ENCODE peak calls at places on chromosomes 1 and 21, in six cellular contexts. H, A, C, Q, R and K are unnamed samples.
A peak's percentile ranks its signal among the peaks of the same experiment; 100 is the strongest.

GRCh38 chr1:3910769-3911520 is 10.9 kb upstream of the C1orf174 start:
- DNase-seq in Q (no peak), H (peak; percentile 92), C (peak; percentile 73), A (peak; percentile 87), R (no peak), K (peak; percentile 89)

GRCh38 chr1:30085814-30086770 is 637.3 kb downstream of the MATN1 start:
- DNase-seq in A (no peak), C (peak; percentile 85), Q (peak; percentile 21), H (peak; percentile 85), R (no peak), K (peak; percentile 94)

GRCh38 chr1:179298952-179299351 is 5.4 kb downstream of the SOAT1 start:
- DNase-seq in H (no peak), C (no peak), R (no peak), Q (no peak), A (no peak), K (no peak)

GRCh38 chr21:33761104-33762036 is 119.1 kb downstream of the ITSN1 start:
- DNase-seq in Q (no peak), R (no peak), H (peak; percentile 79), A (peak; percentile 48), C (peak; percentile 82), K (peak; percentile 24)

GRCh38 chr1:93919780-93920179 is 10.6 kb upstream of the GCLM start:
- DNase-seq in Q (no peak), R (no peak), C (no peak), A (no peak), H (no peak), K (no peak)

GRCh38 chr1:205913451-205914204 is 29.6 kb downstream of the SLC26A9 start:
- DNase-seq in A (no peak), Q (no peak), C (peak; percentile 37), H (peak; percentile 43), R (no peak), K (peak; percentile 69)

GRCh38 chr1:198018529-198018928 is 101.4 kb downstream of the LHX9 start:
- DNase-seq in R (no peak), A (no peak), C (peak; percentile 67), H (peak; percentile 16), Q (no peak), K (no peak)

GRCh38 chr1:55718758-55719671 is 503.9 kb upstream of the USP24 start:
- DNase-seq in C (peak; percentile 87), R (peak; percentile 93), Q (no peak), H (peak; percentile 65), A (peak; percentile 17), K (no peak)

GRCh38 chr1:228278432-228278941 is 70.6 kb downstream of the OBSCN start:
- DNase-seq in C (peak; percentile 7), Q (no peak), R (peak; percentile 62), A (no peak), H (no peak), K (peak; percentile 81)

GRCh38 chr1:2575801-2576663 is 10.5 kb upstream of the PRXL2B start:
- DNase-seq in C (no peak), Q (no peak), R (peak; percentile 87), A (no peak), H (peak; percentile 89), K (peak; percentile 72)

GRCh38 chr1:61852693-61853060 is 110.4 kb downstream of the PATJ start:
- DNase-seq in A (no peak), H (no peak), R (no peak), Q (no peak), C (no peak), K (no peak)

GRCh38 chr21:43331962-43332458 is 94.9 kb downstream of the SIK1 start:
- DNase-seq in R (no peak), H (peak; percentile 83), C (no peak), Q (no peak), A (no peak), K (peak; percentile 37)

GRCh38 chr1:109640285-109640865 is 15.5 kb upstream of the GSTM4 start:
- DNase-seq in Q (no peak), C (peak; percentile 81), A (peak; percentile 71), H (peak; percentile 81), R (peak; percentile 98), K (peak; percentile 52)

GRCh38 chr21:36132691-36133090 is 2.2 kb upstream of the CBR3 start:
- DNase-seq in C (no peak), Q (no peak), H (no peak), R (peak; percentile 90), A (no peak), K (no peak)

GRCh38 chr1:14791611-14792010 is 193.1 kb downstream of the KAZN start:
- DNase-seq in H (no peak), R (no peak), Q (no peak), C (no peak), A (no peak), K (no peak)

GRCh38 chr1:59498640-59499039 is 201.7 kb downstream of the FGGY start:
- DNase-seq in A (no peak), H (no peak), R (no peak), C (peak; percentile 39), Q (no peak), K (no peak)

GRCh38 chr1:171784779-171785178 is 3.3 kb downstream of the METTL13 start:
- DNase-seq in C (no peak), H (no peak), Q (no peak), A (no peak), R (no peak), K (no peak)

GRCh38 chr1:1163538-1164070 is 10.1 kb upstream of the TTLL10 start:
- DNase-seq in C (no peak), R (no peak), Q (no peak), A (no peak), H (no peak), K (no peak)

GRCh38 chr1:12478612-12478985 is 139.4 kb downstream of the DHRS3 start:
- DNase-seq in H (no peak), Q (no peak), C (no peak), R (peak; percentile 81), A (no peak), K (no peak)

GRCh38 chr1:168279253-168279652 is 1.4 kb upstream of the TBX19 start:
- DNase-seq in Q (no peak), H (no peak), R (no peak), A (no peak), C (no peak), K (no peak)

GRCh38 chr21:21406918-21407317 is 408.7 kb downstream of the NCAM2 start:
- DNase-seq in R (no peak), A (no peak), C (no peak), Q (no peak), H (no peak), K (no peak)

GRCh38 chr21:46156678-46157077 is 1.3 kb upstream of the FTCD start:
- DNase-seq in Q (no peak), A (no peak), R (peak; percentile 74), C (no peak), H (no peak), K (no peak)

GRCh38 chr21:37166733-37167132 is 93.7 kb downstream of the TTC3 start:
- DNase-seq in A (no peak), Q (no peak), C (no peak), R (no peak), H (peak; percentile 7), K (peak; percentile 33)

GRCh38 chr1:203778789-203779188 is 13.8 kb downstream of the LAX1 start:
- DNase-seq in Q (no peak), C (no peak), A (no peak), H (no peak), R (no peak), K (no peak)

GRCh38 chr21:36557316-36557715 is 77.4 kb upstream of the CLDN14 start:
- DNase-seq in A (no peak), R (no peak), Q (no peak), C (no peak), H (no peak), K (no peak)

GRCh38 chr1:109116286-109116685 is 2.4 kb downstream of the ELAPOR1 start:
- DNase-seq in R (no peak), C (no peak), A (no peak), Q (no peak), H (no peak), K (no peak)

GRCh38 chr1:1778827-1779675 is 781 bp upstream of the NADK start:
- DNase-seq in H (peak; percentile 80), A (peak; percentile 77), C (peak; percentile 51), R (peak; percentile 95), Q (peak; percentile 72), K (peak; percentile 97)

GRCh38 chr1:181726608-181727007 is 243.3 kb downstream of the CACNA1E start:
- DNase-seq in H (no peak), Q (no peak), C (no peak), R (no peak), A (no peak), K (no peak)

GRCh38 chr1:119075614-119076013 is 64.8 kb downstream of the WARS2 start:
- DNase-seq in H (no peak), Q (no peak), R (no peak), C (peak; percentile 77), A (no peak), K (no peak)

GRCh38 chr1:226111109-226111864 is 48.8 kb downstream of the H3-3A start:
- DNase-seq in Q (no peak), H (no peak), A (no peak), R (no peak), C (no peak), K (no peak)